ENCODE peak calls at places on chromosomes 12 and 14, in five cellular contexts. P is tibial artery, Z is IMR-90, O is adrenal gland, Q is fibroblast of lung. L is an unnamed sample.

GRCh38 chr12:38775457-38775856 is 129.9 kb downstream of the CPNE8 start:
- DNase-seq in P (no peak), Z (no peak), O (no peak), Q (no peak), L (no peak)

GRCh38 chr12:114562654-114563053 is 121.3 kb downstream of the TBX3 start:
- DNase-seq in P (no peak), Z (no peak), O (no peak), Q (no peak), L (no peak)

GRCh38 chr12:62123721-62124203 is 136.4 kb upstream of the USP15 start:
- DNase-seq in P (peak; percentile 63), Z (peak; percentile 56), O (peak; percentile 21), Q (peak; percentile 63), L (peak; percentile 47)

GRCh38 chr12:20370841-20371240 is 2.5 kb downstream of the PDE3A start:
- DNase-seq in P (no peak), Z (no peak), O (no peak), Q (no peak), L (no peak)

GRCh38 chr12:8702159-8702558 is 4.4 kb downstream of the RIMKLB start:
- DNase-seq in P (no peak), Z (no peak), O (no peak), Q (no peak), L (no peak)

GRCh38 chr12:68317047-68317667 is 15.0 kb downstream of the MDM1 start:
- DNase-seq in P (no peak), Z (peak; percentile 68), O (peak; percentile 33), Q (peak; percentile 80), L (peak; percentile 72)

GRCh38 chr12:123905319-123905925 is 67.2 kb downstream of the CCDC92 start:
- DNase-seq in P (no peak), Z (peak; percentile 81), O (peak; percentile 48), Q (peak; percentile 86), L (peak; percentile 87)

GRCh38 chr14:30450620-30451019 is 108.3 kb upstream of the G2E3 start:
- DNase-seq in P (no peak), Z (peak; percentile 2), O (no peak), Q (peak; percentile 11), L (peak; percentile 8)

GRCh38 chr12:80838708-80839107 is 99.0 kb downstream of the LIN7A start:
- DNase-seq in P (no peak), Z (no peak), O (no peak), Q (no peak), L (no peak)

GRCh38 chr14:22448035-22448904 is 140.8 kb downstream of the DAD1 start:
- DNase-seq in P (no peak), Z (no peak), O (no peak), Q (no peak), L (no peak)

GRCh38 chr14:50311337-50311973 is 574 bp downstream of the L2HGDH start:
- DNase-seq in P (no peak), Z (no peak), O (no peak), Q (peak; percentile 8), L (peak; percentile 10)

GRCh38 chr12:52311282-52311643 is 9.9 kb downstream of the KRT83 start:
- DNase-seq in P (peak; percentile 27), Z (no peak), O (no peak), Q (no peak), L (no peak)

GRCh38 chr12:112837629-112838191 is 46.2 kb downstream of the RPH3A start:
- DNase-seq in P (no peak), Z (peak; percentile 29), O (no peak), Q (peak; percentile 37), L (peak; percentile 24)

GRCh38 chr12:131620946-131621681 is 89.8 kb upstream of the SFSWAP start:
- DNase-seq in P (no peak), Z (no peak), O (no peak), Q (no peak), L (no peak)

GRCh38 chr14:60485057-60485599 is 735 bp downstream of the C14orf39 start:
- DNase-seq in P (no peak), Z (no peak), O (no peak), Q (no peak), L (no peak)

GRCh38 chr14:55059333-55059732 is 7.9 kb downstream of the MAPK1IP1L start:
- DNase-seq in P (no peak), Z (no peak), O (no peak), Q (no peak), L (no peak)

GRCh38 chr14:21104448-21105060 is 3.7 kb downstream of the TMEM253 start:
- DNase-seq in P (peak; percentile 88), Z (peak; percentile 77), O (peak; percentile 77), Q (peak; percentile 81), L (peak; percentile 82)

GRCh38 chr14:64926398-64926995 is 12.2 kb downstream of the CHURC1 start:
- DNase-seq in P (no peak), Z (no peak), O (no peak), Q (no peak), L (no peak)

GRCh38 chr12:4383304-4383865 is 3.9 kb upstream of the FGF23 start:
- DNase-seq in P (no peak), Z (no peak), O (no peak), Q (no peak), L (no peak)

GRCh38 chr12:68455676-68456345 is 123.6 kb upstream of the MDM1 start:
- DNase-seq in P (no peak), Z (peak; percentile 12), O (no peak), Q (no peak), L (no peak)

DNA sequence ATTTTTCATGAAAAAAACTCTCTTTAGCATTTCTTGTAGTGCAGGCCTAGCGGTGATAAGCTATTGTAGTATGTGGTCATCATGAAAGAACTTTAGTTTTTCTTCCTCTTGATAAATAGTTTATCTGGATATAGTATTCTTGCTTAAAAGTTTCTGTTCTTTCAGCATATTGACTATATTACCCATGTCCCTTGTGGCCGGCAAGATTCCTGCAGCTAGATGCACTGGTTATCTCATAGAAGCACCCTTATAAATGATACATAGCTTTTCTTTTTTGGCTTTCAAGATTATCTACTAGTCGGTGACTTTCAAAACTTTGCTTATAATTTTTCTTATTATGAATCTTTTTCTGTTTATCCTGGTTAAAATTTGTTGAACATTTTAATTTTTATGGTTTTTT is 234.8 kb downstream of the ALG10 start:
- DNase-seq in P (no peak), Z (no peak), O (no peak), Q (no peak), L (no peak)
- TF ChIP-seq CTCF in P (no peak), Z (no peak), O (no peak), Q (no peak), L (no peak)

GRCh38 chr12:94186461-94187237 is 38.3 kb downstream of the PLXNC1 start:
- DNase-seq in P (peak; percentile 78), Z (peak; percentile 61), O (peak; percentile 52), Q (peak; percentile 77), L (peak; percentile 56)
- H3K4me3 ChIP-seq in P (peak overlapping the region; percentile 46), Z (peak overlapping the region; percentile 4), O (no peak overlapping the region), Q (no peak overlapping the region), L (peak overlapping the region; percentile 36)

DNA sequence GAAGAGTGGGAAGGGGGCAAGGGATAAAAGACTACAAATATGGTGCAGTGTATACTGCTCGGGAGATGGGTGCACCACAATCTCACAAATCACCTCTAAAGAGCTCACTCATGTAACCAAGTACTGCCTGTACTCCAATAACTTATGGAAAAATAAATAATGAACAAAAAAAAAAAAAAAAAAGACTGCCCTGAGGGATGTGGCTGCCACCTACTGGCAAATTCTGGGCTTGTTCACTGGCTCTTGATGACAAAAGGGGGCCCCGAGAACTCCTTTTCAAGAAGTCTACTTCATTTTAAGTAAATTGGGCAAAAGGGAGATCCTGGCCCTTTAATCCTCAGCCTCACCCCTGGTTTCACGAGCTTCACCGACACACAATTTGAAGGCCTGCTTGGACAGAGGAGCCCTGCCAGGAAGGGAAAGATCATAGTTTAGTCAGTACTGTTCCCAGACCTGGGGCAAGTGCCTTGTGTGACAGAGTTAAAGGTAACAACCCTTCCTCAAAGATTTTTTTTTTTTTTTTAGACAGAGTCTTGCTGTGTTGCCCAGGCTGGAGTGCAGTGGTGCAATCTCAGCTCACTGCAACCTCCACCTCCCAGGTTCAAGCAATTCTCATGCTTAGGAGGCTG is 26.1 kb upstream of the STAC3 start:
- DNase-seq in P (no peak), Z (peak; percentile 49), O (no peak), Q (peak; percentile 34), L (peak; percentile 31)
- TF ChIP-seq CTCF in P (no peak), Z (peak; percentile 60), O (no peak), Q (peak; percentile 57), L (peak; percentile 48)

DNA sequence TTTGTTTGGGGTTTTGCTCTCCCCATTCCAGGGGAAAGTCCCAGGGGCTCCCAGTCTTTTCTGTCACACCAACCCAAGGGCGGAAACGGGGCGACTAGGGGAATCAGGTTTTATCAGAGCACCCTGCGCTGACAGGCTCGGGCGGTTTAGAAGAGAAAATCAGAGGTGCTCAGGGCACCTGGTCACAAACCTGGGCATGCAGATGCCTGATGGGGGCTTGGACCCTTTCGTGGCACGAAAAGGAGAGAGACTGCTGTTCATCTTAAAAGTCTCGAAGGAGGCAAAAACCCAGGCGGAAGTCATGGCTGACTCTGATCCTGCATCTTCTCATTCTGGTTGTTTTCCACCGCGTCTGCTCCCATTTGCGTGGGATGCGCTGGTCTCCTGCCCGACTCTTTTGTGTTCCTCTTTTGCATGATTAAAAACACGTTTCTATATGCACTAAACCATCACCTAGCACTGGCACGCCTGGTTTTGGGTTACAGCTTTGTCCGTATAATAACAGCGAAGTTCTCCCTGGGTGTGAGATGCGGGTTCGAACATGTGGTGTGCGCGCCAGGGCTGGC is 13.2 kb downstream of the OTX2 start:
- DNase-seq in P (no peak), Z (no peak), O (no peak), Q (no peak), L (no peak)
- H3K4me3 ChIP-seq in P (peak overlapping the region; percentile 29), Z (no peak overlapping the region), O (no peak overlapping the region), Q (no peak overlapping the region), L (no peak overlapping the region)

DNA sequence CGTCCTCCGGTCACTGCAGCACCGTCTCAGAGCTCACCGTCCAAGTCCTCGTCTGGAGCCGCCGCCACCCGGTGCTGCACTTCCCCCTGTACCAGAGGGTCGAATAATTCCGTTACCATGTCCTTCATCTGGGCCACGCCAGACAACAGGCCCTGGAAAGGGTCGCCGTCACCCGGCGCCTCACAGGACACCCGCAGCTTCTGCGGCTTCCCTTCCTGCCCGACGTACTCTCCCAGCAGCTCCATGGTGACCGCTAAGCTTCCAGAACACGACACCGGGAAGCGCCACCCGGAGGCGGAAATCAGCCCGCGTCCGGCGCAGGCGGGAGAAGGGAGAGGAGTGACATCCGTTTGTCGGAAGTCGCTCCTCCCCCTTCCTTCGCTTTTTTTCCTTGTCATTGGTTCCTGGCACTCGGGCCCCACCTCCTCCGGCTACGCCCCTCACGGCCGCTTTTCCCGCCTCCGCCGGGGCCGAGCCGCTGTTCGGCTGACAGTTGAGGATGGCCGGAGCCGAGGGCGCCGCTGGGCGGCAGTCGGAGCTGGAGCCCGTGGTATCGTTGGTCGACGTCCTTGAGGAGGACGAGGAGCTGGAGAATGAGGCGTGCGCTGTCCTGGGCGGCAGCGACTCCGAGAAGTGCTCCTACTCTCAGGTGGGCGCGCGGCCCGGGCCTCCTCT is at the start of the genes GON7 and UBR7:
- DNase-seq in P (peak; percentile 98), Z (peak; percentile 96), O (peak; percentile 96), Q (peak; percentile 95), L (peak; percentile 97)
- TF ChIP-seq CTCF in P (peak; percentile 15), Z (peak; percentile 44), O (peak; percentile 38), Q (peak; percentile 39), L (no peak)

DNA sequence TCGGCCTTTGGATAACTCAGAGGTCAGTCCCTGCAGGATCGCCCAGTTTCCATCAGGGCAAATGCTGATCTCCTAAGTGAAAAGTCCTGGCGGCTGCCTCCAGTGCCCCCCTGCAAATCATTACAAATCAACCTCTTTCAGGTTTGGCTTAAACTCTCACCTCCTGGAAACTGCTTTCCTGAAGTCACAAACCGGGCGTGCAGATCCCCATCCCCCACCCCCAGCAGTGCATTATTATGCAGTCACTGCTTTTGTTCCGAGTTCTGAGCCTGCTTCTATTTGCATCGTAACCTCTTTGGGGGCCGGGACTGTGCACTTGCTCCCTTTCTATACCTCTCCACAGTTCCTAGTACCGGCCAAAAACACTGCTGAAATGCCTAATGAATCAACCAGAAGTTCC is at the start of gene USP44:
- DNase-seq in P (no peak), Z (no peak), O (no peak), Q (no peak), L (no peak)
- H3K4me3 ChIP-seq in P (no peak within 1 kb of the TSS), Z (no peak within 1 kb of the TSS), O (no peak within 1 kb of the TSS), Q (no peak within 1 kb of the TSS), L (no peak within 1 kb of the TSS)